ENCODE peak calls at places on chromosomes 6 and 20, in five cellular contexts. E is ELR, D is heart left ventricle, V is LoVo, J is HuH-7.5. R is an unnamed sample.

GRCh38 chr20:46099491-46100287 is 9.9 kb upstream of the NCOA5 start:
- DNase-seq in E (no peak), D (no peak), V (no peak), J (no peak), R (no peak)

GRCh38 chr6:45681860-45682488 is 304.2 kb upstream of the SUPT3H start:
- DNase-seq in E (peak), V (no peak), J (no peak), D (peak), R (no peak)

GRCh38 chr6:63685453-63686379 is 50.1 kb downstream of the PHF3 start:
- DNase-seq in V (no peak), D (no peak), E (no peak), J (no peak), R (no peak)

GRCh38 chr6:149924206-149924932 is 1.4 kb upstream of the RAET1G start:
- DNase-seq in D (no peak), E (no peak), V (no peak), J (no peak), R (no peak)

GRCh38 chr6:53643481-53643965 is 22.0 kb downstream of the KLHL31 start:
- DNase-seq in V (no peak), E (no peak), D (no peak), J (no peak), R (no peak)

GRCh38 chr20:57432874-57433491 is 41.8 kb downstream of the RBM38 start:
- DNase-seq in J (no peak), E (no peak), D (peak), V (peak), R (peak)

GRCh38 chr6:156451726-156452125 is 325.5 kb upstream of the ARID1B start:
- DNase-seq in J (no peak), E (no peak), V (no peak), D (no peak), R (no peak)

GRCh38 chr6:52611833-52612232 is 35.0 kb upstream of the TRAM2 start:
- DNase-seq in V (peak), D (no peak), E (no peak), J (no peak), R (no peak)

GRCh38 chr20:25063546-25063945 is 5.6 kb upstream of the ACSS1 start:
- DNase-seq in J (no peak), D (no peak), E (no peak), V (no peak), R (no peak)

GRCh38 chr6:32796848-32797776 is 19.7 kb downstream of the HLA-DOB start:
- DNase-seq in E (peak), D (peak), J (peak), V (peak), R (peak)

GRCh38 chr20:16004108-16004854 is 569.0 kb downstream of the KIF16B start:
- DNase-seq in D (peak), J (no peak), E (no peak), V (no peak), R (no peak)

GRCh38 chr20:21173496-21174025 is 47.7 kb downstream of the KIZ start:
- DNase-seq in V (peak), D (no peak), J (no peak), E (no peak), R (no peak)

GRCh38 chr6:134374486-134374885 is 56.6 kb upstream of the SGK1 start:
- DNase-seq in E (peak), D (peak), J (no peak), V (no peak), R (no peak)

GRCh38 chr6:15065603-15066002 is 180.3 kb upstream of the JARID2 start:
- DNase-seq in J (no peak), D (no peak), E (no peak), V (no peak), R (no peak)

GRCh38 chr6:142833054-142833453 is 111.9 kb downstream of the HIVEP2 start:
- DNase-seq in D (no peak), J (no peak), E (peak), V (no peak), R (no peak)

GRCh38 chr6:136014454-136015421 is 163.2 kb downstream of the PDE7B start:
- DNase-seq in D (peak), E (peak), V (no peak), J (no peak), R (no peak)

GRCh38 chr6:26092443-26092842 is 5.2 kb downstream of the HFE start:
- DNase-seq in D (no peak), J (no peak), E (no peak), V (no peak), R (no peak)

GRCh38 chr6:43858161-43859153 is 88.4 kb downstream of the VEGFA start:
- DNase-seq in J (no peak), V (no peak), E (no peak), D (no peak), R (no peak)

GRCh38 chr6:109059591-109060021 is 35.0 kb downstream of the SESN1 start:
- DNase-seq in D (no peak), E (peak), J (no peak), V (no peak), R (peak)

GRCh38 chr6:163260911-163261310 is 153.6 kb upstream of the QKI start:
- DNase-seq in D (no peak), V (no peak), J (no peak), E (no peak), R (no peak)

GRCh38 chr20:46970937-46971630 is 76.4 kb downstream of the EYA2 start:
- DNase-seq in V (peak), J (peak), E (peak), D (no peak), R (no peak)

GRCh38 chr6:157020398-157021266 is 243.5 kb downstream of the ARID1B start:
- DNase-seq in V (peak), J (peak), E (peak), D (peak), R (peak)

GRCh38 chr6:83514877-83515466 is 2.6 kb downstream of the PRSS35 start:
- DNase-seq in E (peak), V (peak), J (peak), D (no peak), R (no peak)

GRCh38 chr6:16338577-16339262 is 100.3 kb downstream of the GMPR start:
- DNase-seq in D (peak), J (peak), E (peak), V (peak), R (no peak)

GRCh38 chr20:35311409-35311808 is 19.2 kb upstream of the FAM83C start:
- DNase-seq in V (peak), D (no peak), E (peak), J (no peak), R (no peak)

GRCh38 chr20:24798930-24799705 is 150.0 kb upstream of the CST7 start:
- DNase-seq in V (no peak), J (no peak), D (no peak), E (peak), R (no peak)

GRCh38 chr20:50234288-50234687 is 43.7 kb downstream of the CEBPB start:
- DNase-seq in V (no peak), D (no peak), J (no peak), E (no peak), R (no peak)

GRCh38 chr20:54464003-54464402 is 11.4 kb upstream of the DOK5 start:
- DNase-seq in E (no peak), D (no peak), V (no peak), J (no peak), R (no peak)

GRCh38 chr6:169556758-169557505 is 144.9 kb downstream of the WDR27 start:
- DNase-seq in J (no peak), V (no peak), D (no peak), E (no peak), R (no peak)

GRCh38 chr20:47951521-47951951 is 166.3 kb upstream of the SULF2 start:
- DNase-seq in E (peak), J (no peak), V (no peak), D (no peak), R (no peak)

GRCh38 chr6:105882833-105883232 is 203.3 kb upstream of the PRDM1 start:
- DNase-seq in E (peak), V (no peak), D (no peak), J (no peak), R (no peak)

GRCh38 chr6:104711371-104711770 is 148.3 kb downstream of the HACE1 start:
- DNase-seq in D (no peak), E (peak), J (peak), V (no peak), R (peak)